ENCODE peak calls at places on chromosomes 6 and 20, in five cellular contexts. One of them, this sample, is unnamed.

GRCh38 chr6:157088841-157089240 is 234.5 kb downstream of the TMEM242 start:
- DNase-seq in HEK293T: no peak
- DNase-seq in LHCN-M2: peak
- DNase-seq in stimulated activated CD4-positive, alpha-beta T cell treated with anti-CD3 and anti-CD28 coated beads, Interleukin-2, amount 100 ng/mL, for 24 hours: no peak
- DNase-seq in EL: no peak
- DNase-seq in this sample: no peak

GRCh38 chr6:21615504-21615903 is 22.0 kb downstream of the SOX4 start:
- DNase-seq in HEK293T: no peak
- DNase-seq in LHCN-M2: peak
- DNase-seq in stimulated activated CD4-positive, alpha-beta T cell treated with anti-CD3 and anti-CD28 coated beads, Interleukin-2, amount 100 ng/mL, for 24 hours: no peak
- DNase-seq in EL: no peak
- DNase-seq in this sample: no peak

GRCh38 chr6:9623228-9623832 is 791.5 kb downstream of the TFAP2A start:
- DNase-seq in HEK293T: no peak
- DNase-seq in LHCN-M2: no peak
- DNase-seq in stimulated activated CD4-positive, alpha-beta T cell treated with anti-CD3 and anti-CD28 coated beads, Interleukin-2, amount 100 ng/mL, for 24 hours: no peak
- DNase-seq in EL: no peak
- DNase-seq in this sample: no peak

GRCh38 chr6:166626177-166627038 is 643 bp downstream of the RPS6KA2 start:
- DNase-seq in HEK293T: peak
- DNase-seq in LHCN-M2: peak
- DNase-seq in stimulated activated CD4-positive, alpha-beta T cell treated with anti-CD3 and anti-CD28 coated beads, Interleukin-2, amount 100 ng/mL, for 24 hours: peak
- DNase-seq in EL: peak
- DNase-seq in this sample: peak

GRCh38 chr6:89464295-89464694 is 31.3 kb downstream of the ANKRD6 start:
- DNase-seq in HEK293T: no peak
- DNase-seq in LHCN-M2: no peak
- DNase-seq in stimulated activated CD4-positive, alpha-beta T cell treated with anti-CD3 and anti-CD28 coated beads, Interleukin-2, amount 100 ng/mL, for 24 hours: no peak
- DNase-seq in EL: no peak
- DNase-seq in this sample: no peak

GRCh38 chr6:80457044-80457933 is 350.8 kb downstream of the BCKDHB start:
- DNase-seq in HEK293T: no peak
- DNase-seq in LHCN-M2: peak
- DNase-seq in stimulated activated CD4-positive, alpha-beta T cell treated with anti-CD3 and anti-CD28 coated beads, Interleukin-2, amount 100 ng/mL, for 24 hours: no peak
- DNase-seq in EL: peak
- DNase-seq in this sample: no peak

GRCh38 chr6:11778648-11779307 is at the start of gene ADTRP:
- DNase-seq in HEK293T: no peak
- DNase-seq in LHCN-M2: no peak
- DNase-seq in stimulated activated CD4-positive, alpha-beta T cell treated with anti-CD3 and anti-CD28 coated beads, Interleukin-2, amount 100 ng/mL, for 24 hours: no peak
- DNase-seq in EL: no peak
- DNase-seq in this sample: no peak

GRCh38 chr6:42790549-42791181 is 8.8 kb downstream of the BICRAL start:
- DNase-seq in HEK293T: no peak
- DNase-seq in LHCN-M2: no peak
- DNase-seq in stimulated activated CD4-positive, alpha-beta T cell treated with anti-CD3 and anti-CD28 coated beads, Interleukin-2, amount 100 ng/mL, for 24 hours: no peak
- DNase-seq in EL: no peak
- DNase-seq in this sample: no peak

GRCh38 chr6:119799633-119800032 is 450.1 kb upstream of the MAN1A1 start:
- DNase-seq in HEK293T: no peak
- DNase-seq in LHCN-M2: no peak
- DNase-seq in stimulated activated CD4-positive, alpha-beta T cell treated with anti-CD3 and anti-CD28 coated beads, Interleukin-2, amount 100 ng/mL, for 24 hours: no peak
- DNase-seq in EL: no peak
- DNase-seq in this sample: no peak

GRCh38 chr20:49447946-49448809 is 34.3 kb downstream of the KCNB1 start:
- DNase-seq in HEK293T: no peak
- DNase-seq in LHCN-M2: no peak
- DNase-seq in stimulated activated CD4-positive, alpha-beta T cell treated with anti-CD3 and anti-CD28 coated beads, Interleukin-2, amount 100 ng/mL, for 24 hours: no peak
- DNase-seq in EL: no peak
- DNase-seq in this sample: no peak

GRCh38 chr20:32823078-32823477 is 3.3 kb downstream of the MAPRE1 start:
- DNase-seq in HEK293T: no peak
- DNase-seq in LHCN-M2: peak
- DNase-seq in stimulated activated CD4-positive, alpha-beta T cell treated with anti-CD3 and anti-CD28 coated beads, Interleukin-2, amount 100 ng/mL, for 24 hours: peak
- DNase-seq in EL: peak
- DNase-seq in this sample: no peak

GRCh38 chr6:81700414-81700813 is 52.1 kb downstream of the TENT5A start:
- DNase-seq in HEK293T: no peak
- DNase-seq in LHCN-M2: no peak
- DNase-seq in stimulated activated CD4-positive, alpha-beta T cell treated with anti-CD3 and anti-CD28 coated beads, Interleukin-2, amount 100 ng/mL, for 24 hours: no peak
- DNase-seq in EL: peak
- DNase-seq in this sample: no peak

GRCh38 chr6:8446391-8446790 is 11.0 kb upstream of the SLC35B3 start:
- DNase-seq in HEK293T: no peak
- DNase-seq in LHCN-M2: no peak
- DNase-seq in stimulated activated CD4-positive, alpha-beta T cell treated with anti-CD3 and anti-CD28 coated beads, Interleukin-2, amount 100 ng/mL, for 24 hours: no peak
- DNase-seq in EL: no peak
- DNase-seq in this sample: no peak

GRCh38 chr6:90284745-90285481 is 11.7 kb downstream of the BACH2 start:
- DNase-seq in HEK293T: peak
- DNase-seq in LHCN-M2: peak
- DNase-seq in stimulated activated CD4-positive, alpha-beta T cell treated with anti-CD3 and anti-CD28 coated beads, Interleukin-2, amount 100 ng/mL, for 24 hours: no peak
- DNase-seq in EL: peak
- DNase-seq in this sample: no peak

GRCh38 chr20:4067600-4068261 is 52.4 kb upstream of the RNF24 start:
- DNase-seq in HEK293T: no peak
- DNase-seq in LHCN-M2: peak
- DNase-seq in stimulated activated CD4-positive, alpha-beta T cell treated with anti-CD3 and anti-CD28 coated beads, Interleukin-2, amount 100 ng/mL, for 24 hours: no peak
- DNase-seq in EL: peak
- DNase-seq in this sample: no peak

GRCh38 chr20:45918779-45919535 is 7.0 kb upstream of the PLTP start:
- DNase-seq in HEK293T: no peak
- DNase-seq in LHCN-M2: no peak
- DNase-seq in stimulated activated CD4-positive, alpha-beta T cell treated with anti-CD3 and anti-CD28 coated beads, Interleukin-2, amount 100 ng/mL, for 24 hours: no peak
- DNase-seq in EL: no peak
- DNase-seq in this sample: no peak

GRCh38 chr20:40757087-40757486 is 68.1 kb upstream of the MAFB start:
- DNase-seq in HEK293T: no peak
- DNase-seq in LHCN-M2: no peak
- DNase-seq in stimulated activated CD4-positive, alpha-beta T cell treated with anti-CD3 and anti-CD28 coated beads, Interleukin-2, amount 100 ng/mL, for 24 hours: no peak
- DNase-seq in EL: no peak
- DNase-seq in this sample: no peak